ENCODE peak calls at places on chromosomes 6 and 20, in nine cellular contexts. T is memory B cell; N is amygdala; P is cardiac fibroblast; L is pons; Y is T-helper 17 cell; D is activated T-cell treated with anti-CD3 and anti-CD28 coated beads, Interleukin-2, amount 50 U/mL, for 72 hours; A is head of caudate nucleus; X is HS-27A. J is an unnamed sample.
A peak's percentile ranks its signal among the peaks of the same experiment; 100 is the strongest.

GRCh38 chr6:71197267-71197666 is 91.3 kb upstream of the OGFRL1 start:
- DNase-seq in N (no peak), D (no peak), L (no peak), A (no peak), P (no peak), T (no peak), X (no peak), Y (no peak), J (no peak)

GRCh38 chr6:54525731-54526130 is 217.5 kb downstream of the TINAG start:
- DNase-seq in N (no peak), P (no peak), X (no peak), T (no peak), D (no peak), L (no peak), Y (no peak), A (no peak), J (no peak)

GRCh38 chr20:18012901-18013300 is 44.1 kb downstream of the MGME1 start:
- DNase-seq in L (no peak), T (no peak), P (no peak), A (no peak), N (no peak), Y (no peak), D (no peak), X (no peak), J (no peak)

GRCh38 chr6:128599036-128599435 is 78.6 kb upstream of the PTPRK start:
- DNase-seq in T (no peak), D (no peak), X (no peak), A (no peak), Y (no peak), N (no peak), L (no peak), P (no peak), J (no peak)

GRCh38 chr6:42564496-42564890 is 664 bp downstream of the UBR2 start:
- DNase-seq in Y (no peak), D (no peak), X (peak; percentile 23), T (no peak), L (peak; percentile 29), P (no peak), N (no peak), A (no peak), J (no peak)

GRCh38 chr6:35094183-35094582 is 47.0 kb downstream of the TCP11 start:
- DNase-seq in L (no peak), A (no peak), T (no peak), N (no peak), P (no peak), Y (no peak), D (no peak), X (no peak), J (no peak)

GRCh38 chr6:124795879-124796838 is 166.1 kb upstream of the RNF217 start:
- DNase-seq in A (peak; percentile 46), Y (no peak), T (no peak), X (no peak), N (peak; percentile 1), D (no peak), L (peak; percentile 63), P (peak; percentile 22), J (no peak)

GRCh38 chr6:28343898-28344677 is 5.7 kb upstream of the ZKSCAN3 start:
- DNase-seq in Y (no peak), P (no peak), X (no peak), L (no peak), D (no peak), N (no peak), A (no peak), T (no peak), J (no peak)

GRCh38 chr6:167047554-167047953 is 48.4 kb downstream of the CEP43 start:
- DNase-seq in X (no peak), D (peak; percentile 70), P (no peak), Y (peak; percentile 42), N (no peak), A (no peak), T (peak; percentile 39), L (peak; percentile 59), J (peak; percentile 29)

GRCh38 chr20:38113401-38114325 is 51.4 kb downstream of the TGM2 start:
- DNase-seq in A (no peak), P (no peak), Y (no peak), D (no peak), X (no peak), L (no peak), N (no peak), T (no peak), J (no peak)

GRCh38 chr20:48910360-48910781 is 11.1 kb upstream of the ARFGEF2 start:
- DNase-seq in N (no peak), A (no peak), P (peak; percentile 81), L (no peak), X (no peak), D (peak; percentile 8), T (no peak), Y (no peak), J (no peak)

GRCh38 chr6:138272543-138273305 is 54.4 kb upstream of the PBOV1 start:
- DNase-seq in P (no peak), A (no peak), Y (no peak), X (peak; percentile 49), D (no peak), N (no peak), L (no peak), T (no peak), J (no peak)

GRCh38 chr6:157629220-157629619 is 193.8 kb upstream of the SNX9 start:
- DNase-seq in N (no peak), X (no peak), D (no peak), L (no peak), P (peak; percentile 29), A (no peak), Y (no peak), T (no peak), J (no peak)

GRCh38 chr20:37316116-37316774 is 26.8 kb downstream of the MANBAL start:
- DNase-seq in X (no peak), P (no peak), Y (no peak), L (no peak), D (no peak), N (no peak), T (peak; percentile 72), A (no peak), J (no peak)

GRCh38 chr6:29552512-29553051 is 7.0 kb downstream of the UBD start:
- DNase-seq in N (no peak), L (peak; percentile 70), X (no peak), Y (no peak), T (peak; percentile 48), D (peak; percentile 15), P (peak; percentile 76), A (no peak), J (no peak)

GRCh38 chr6:153001767-153002612 is 519 bp downstream of the MTRF1L start:
- DNase-seq in X (no peak), D (peak; percentile 4), N (no peak), P (peak; percentile 22), T (no peak), Y (no peak), L (peak; percentile 32), A (no peak), J (no peak)

GRCh38 chr6:101853226-101853625 is 459.7 kb downstream of the GRIK2 start:
- DNase-seq in T (no peak), P (peak; percentile 23), X (no peak), Y (no peak), N (no peak), L (no peak), A (no peak), D (no peak), J (no peak)

GRCh38 chr6:53956804-53957203 is 154.4 kb upstream of the MLIP start:
- DNase-seq in L (no peak), A (no peak), D (no peak), N (no peak), X (no peak), P (no peak), T (no peak), Y (no peak), J (no peak)

GRCh38 chr6:128305976-128306375 is 214.4 kb downstream of the PTPRK start:
- DNase-seq in Y (no peak), T (no peak), D (no peak), L (no peak), A (no peak), N (no peak), X (no peak), P (no peak), J (no peak)

GRCh38 chr6:31737315-31738047 is 1.2 kb upstream of the CLIC1 start:
- DNase-seq in A (no peak), D (no peak), Y (no peak), T (no peak), P (peak; percentile 57), N (no peak), X (no peak), L (peak; percentile 45), J (no peak)

GRCh38 chr20:57387945-57388351 is 3.2 kb upstream of the RBM38 start:
- DNase-seq in T (no peak), X (no peak), A (peak; percentile 8), P (no peak), D (no peak), L (no peak), Y (no peak), N (no peak), J (no peak)

GRCh38 chr20:20317195-20318113 is 50.5 kb upstream of the INSM1 start:
- DNase-seq in A (no peak), D (no peak), N (no peak), L (peak; percentile 18), P (no peak), T (no peak), Y (no peak), X (no peak), J (no peak)

GRCh38 chr6:170098428-170099170 is 192.3 kb downstream of the DLL1 start:
- DNase-seq in N (no peak), A (no peak), L (no peak), T (no peak), Y (no peak), X (no peak), P (no peak), D (no peak), J (no peak)

GRCh38 chr6:167705211-167705750 is 121.4 kb upstream of the AFDN start:
- DNase-seq in N (no peak), D (no peak), L (no peak), P (no peak), A (no peak), T (no peak), Y (no peak), X (no peak), J (no peak)

GRCh38 chr6:112694986-112695385 is 347.9 kb downstream of the RFPL4B start:
- DNase-seq in L (no peak), X (no peak), Y (no peak), P (no peak), N (no peak), D (no peak), T (no peak), A (no peak), J (no peak)

GRCh38 chr20:496126-496696 is 33.9 kb upstream of the TBC1D20 start:
- DNase-seq in N (no peak), L (no peak), A (no peak), P (peak; percentile 63), Y (no peak), X (no peak), T (no peak), D (no peak), J (no peak)

GRCh38 chr6:76230711-76231110 is 158.2 kb upstream of the IMPG1 start:
- DNase-seq in P (no peak), X (no peak), T (no peak), N (no peak), A (no peak), D (no peak), L (no peak), Y (no peak), J (no peak)

GRCh38 chr6:135759831-135760230 is 91.7 kb upstream of the PDE7B start:
- DNase-seq in P (no peak), D (no peak), X (no peak), Y (no peak), L (no peak), A (no peak), N (no peak), T (no peak), J (no peak)

GRCh38 chr6:106799008-106799952 is 169.9 kb downstream of the QRSL1 start:
- DNase-seq in A (no peak), T (no peak), P (peak; percentile 46), D (no peak), Y (no peak), X (peak; percentile 31), L (no peak), N (no peak), J (no peak)

GRCh38 chr20:420721-421574 is 12.8 kb downstream of the RBCK1 start:
- DNase-seq in D (no peak), A (no peak), N (no peak), X (no peak), Y (no peak), T (no peak), P (no peak), L (no peak), J (no peak)

GRCh38 chr6:170178561-170179477 is 112.1 kb downstream of the DLL1 start:
- DNase-seq in X (no peak), P (peak; percentile 95), T (peak; percentile 7), Y (no peak), A (no peak), D (no peak), L (no peak), N (no peak), J (no peak)